ENCODE peak calls at places on chromosomes 11 and 22, in six cellular contexts. One of them, this sample, is unnamed. For H3K27me3, the result is how much of the 10 kb centered on the place peaks cover.

GRCh38 chr11:6357222-6357621 is 33.1 kb upstream of the SMPD1 start:
- DNase-seq in sigmoid colon: peak
- DNase-seq in PC-3: peak
- DNase-seq in HL-60: no peak
- DNase-seq in brain microvascular endothelial cell: peak
- DNase-seq in HCT116: peak
- DNase-seq in this sample: no peak

GRCh38 chr11:22626573-22627239 is 1.1 kb upstream of the FANCF start:
- DNase-seq in sigmoid colon: no peak
- DNase-seq in HL-60: no peak
- DNase-seq in HCT116: no peak
- DNase-seq in PC-3: no peak
- DNase-seq in brain microvascular endothelial cell: no peak
- DNase-seq in this sample: no peak

GRCh38 chr11:35121326-35121865 is 17.6 kb upstream of the CD44 start:
- DNase-seq in sigmoid colon: no peak
- DNase-seq in HCT116: no peak
- DNase-seq in HL-60: no peak
- DNase-seq in PC-3: no peak
- DNase-seq in brain microvascular endothelial cell: no peak
- DNase-seq in this sample: no peak

GRCh38 chr11:114242032-114242431 is 54.2 kb upstream of the NNMT start:
- DNase-seq in PC-3: no peak
- DNase-seq in HCT116: no peak
- DNase-seq in HL-60: no peak
- DNase-seq in sigmoid colon: peak
- DNase-seq in brain microvascular endothelial cell: no peak
- DNase-seq in this sample: no peak

GRCh38 chr11:84549221-84549620 is 1077.9 kb downstream of the DLG2 start:
- DNase-seq in HCT116: no peak
- DNase-seq in sigmoid colon: no peak
- DNase-seq in PC-3: no peak
- DNase-seq in HL-60: no peak
- DNase-seq in brain microvascular endothelial cell: no peak
- DNase-seq in this sample: no peak

GRCh38 chr11:67483901-67484665 is 1.3 kb downstream of the AIP start:
- DNase-seq in PC-3: no peak
- DNase-seq in brain microvascular endothelial cell: no peak
- DNase-seq in HCT116: no peak
- DNase-seq in sigmoid colon: no peak
- DNase-seq in HL-60: no peak
- DNase-seq in this sample: no peak

GRCh38 chr11:64747961-64748715 is 4.2 kb upstream of the RASGRP2 start:
- DNase-seq in sigmoid colon: no peak
- DNase-seq in brain microvascular endothelial cell: no peak
- DNase-seq in HL-60: no peak
- DNase-seq in PC-3: no peak
- DNase-seq in HCT116: no peak
- DNase-seq in this sample: peak

GRCh38 chr22:49119551-49119952 is 708.1 kb downstream of the BRD1 start:
- DNase-seq in brain microvascular endothelial cell: no peak
- DNase-seq in sigmoid colon: no peak
- DNase-seq in PC-3: no peak
- DNase-seq in HCT116: no peak
- DNase-seq in HL-60: no peak
- DNase-seq in this sample: peak

GRCh38 chr11:33633251-33634003 is 67.2 kb downstream of the C11orf91 start:
- DNase-seq in HL-60: no peak
- DNase-seq in sigmoid colon: no peak
- DNase-seq in brain microvascular endothelial cell: peak
- DNase-seq in HCT116: peak
- DNase-seq in PC-3: peak
- DNase-seq in this sample: peak

GRCh38 chr11:129854229-129854805 is 38.7 kb downstream of the TMEM45B start:
- DNase-seq in brain microvascular endothelial cell: no peak
- DNase-seq in PC-3: peak
- DNase-seq in HCT116: no peak
- DNase-seq in HL-60: no peak
- DNase-seq in sigmoid colon: no peak
- DNase-seq in this sample: no peak

GRCh38 chr11:128476729-128477128 is 110.6 kb downstream of the ETS1 start:
- DNase-seq in HCT116: no peak
- DNase-seq in PC-3: no peak
- DNase-seq in brain microvascular endothelial cell: peak
- DNase-seq in sigmoid colon: no peak
- DNase-seq in HL-60: no peak
- DNase-seq in this sample: no peak

GRCh38 chr11:2215561-2216399 is 44.2 kb upstream of the TH start:
- DNase-seq in PC-3: no peak
- DNase-seq in HL-60: no peak
- DNase-seq in brain microvascular endothelial cell: no peak
- DNase-seq in HCT116: no peak
- DNase-seq in sigmoid colon: peak
- DNase-seq in this sample: peak

GRCh38 chr11:111086058-111086457 is 159.5 kb upstream of the POU2AF2 start:
- DNase-seq in HCT116: no peak
- DNase-seq in HL-60: no peak
- DNase-seq in PC-3: no peak
- DNase-seq in brain microvascular endothelial cell: no peak
- DNase-seq in sigmoid colon: no peak
- DNase-seq in this sample: peak

GRCh38 chr11:110431212-110432073 is 1.7 kb downstream of the FDX1 start:
- DNase-seq in PC-3: peak
- DNase-seq in sigmoid colon: no peak
- DNase-seq in HL-60: no peak
- DNase-seq in brain microvascular endothelial cell: no peak
- DNase-seq in HCT116: no peak
- DNase-seq in this sample: no peak

GRCh38 chr11:1762537-1763302 is 1.0 kb downstream of the CTSD start:
- DNase-seq in HCT116: peak
- DNase-seq in HL-60: peak
- DNase-seq in sigmoid colon: no peak
- DNase-seq in PC-3: peak
- DNase-seq in brain microvascular endothelial cell: no peak
- DNase-seq in this sample: no peak

DNA sequence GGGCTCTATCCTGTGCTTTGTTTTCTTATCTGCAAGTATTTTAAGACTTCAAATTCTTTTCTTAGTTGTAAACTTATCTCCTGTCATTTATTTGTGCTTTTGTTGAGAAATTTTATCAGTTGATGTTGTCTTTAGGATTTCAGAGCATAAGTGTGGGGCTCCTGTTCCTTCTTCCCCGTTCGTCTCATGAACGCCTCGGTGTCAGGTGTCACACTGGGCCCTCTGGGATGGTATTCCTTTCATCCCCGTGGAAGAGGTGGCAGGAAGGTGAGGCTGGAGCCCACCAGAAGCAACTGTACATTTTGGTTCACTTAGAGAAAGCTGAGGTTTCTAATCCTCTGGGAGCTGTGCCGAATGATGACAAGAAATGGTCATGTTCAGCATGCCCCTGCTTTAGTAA is 18.0 kb downstream of the NADSYN1 start:
- DNase-seq in brain microvascular endothelial cell: no peak
- DNase-seq in HCT116: no peak
- DNase-seq in HL-60: no peak
- DNase-seq in sigmoid colon: peak
- DNase-seq in PC-3: no peak
- DNase-seq in this sample: no peak
- H3K27me3 ChIP-seq in brain microvascular endothelial cell: under half
- H3K27me3 ChIP-seq in HCT116: under half
- H3K27me3 ChIP-seq in HL-60: under half
- H3K27me3 ChIP-seq in sigmoid colon: under half
- H3K27me3 ChIP-seq in PC-3: under half
- H3K27me3 ChIP-seq in this sample: under half

GRCh38 chr11:45333023-45333422 is 46.9 kb upstream of the SYT13 start:
- DNase-seq in PC-3: no peak
- DNase-seq in sigmoid colon: no peak
- DNase-seq in HL-60: no peak
- DNase-seq in HCT116: no peak
- DNase-seq in brain microvascular endothelial cell: no peak
- DNase-seq in this sample: no peak

GRCh38 chr11:45334410-45334809 is 48.3 kb upstream of the SYT13 start:
- DNase-seq in sigmoid colon: no peak
- DNase-seq in brain microvascular endothelial cell: no peak
- DNase-seq in HL-60: no peak
- DNase-seq in HCT116: no peak
- DNase-seq in PC-3: no peak
- DNase-seq in this sample: no peak

GRCh38 chr11:45331839-45332485 is 45.8 kb upstream of the SYT13 start:
- DNase-seq in HL-60: no peak
- DNase-seq in PC-3: peak
- DNase-seq in sigmoid colon: no peak
- DNase-seq in HCT116: no peak
- DNase-seq in brain microvascular endothelial cell: no peak
- DNase-seq in this sample: no peak

GRCh38 chr11:45333506-45333971 is 47.4 kb upstream of the SYT13 start:
- DNase-seq in sigmoid colon: peak
- DNase-seq in HL-60: peak
- DNase-seq in brain microvascular endothelial cell: peak
- DNase-seq in HCT116: peak
- DNase-seq in PC-3: peak
- DNase-seq in this sample: peak

GRCh38 chr11:45332486-45332934 is 46.4 kb upstream of the SYT13 start:
- DNase-seq in brain microvascular endothelial cell: peak
- DNase-seq in sigmoid colon: peak
- DNase-seq in HL-60: no peak
- DNase-seq in PC-3: no peak
- DNase-seq in HCT116: peak
- DNase-seq in this sample: peak
- H3K4me3 ChIP-seq in brain microvascular endothelial cell: no peak
- H3K4me3 ChIP-seq in sigmoid colon: no peak
- H3K4me3 ChIP-seq in HL-60: no peak
- H3K4me3 ChIP-seq in PC-3: no peak
- H3K4me3 ChIP-seq in HCT116: no peak
- H3K4me3 ChIP-seq in this sample: no peak

GRCh38 chr22:29204617-29205183 is 996 bp upstream of the EMID1 start:
- DNase-seq in sigmoid colon: no peak
- DNase-seq in HCT116: no peak
- DNase-seq in PC-3: no peak
- DNase-seq in brain microvascular endothelial cell: no peak
- DNase-seq in HL-60: no peak
- DNase-seq in this sample: peak
- H3K27me3 ChIP-seq in sigmoid colon: under half
- H3K27me3 ChIP-seq in HCT116: under half
- H3K27me3 ChIP-seq in PC-3: under half
- H3K27me3 ChIP-seq in brain microvascular endothelial cell: under half
- H3K27me3 ChIP-seq in HL-60: under half
- H3K27me3 ChIP-seq in this sample: under half

GRCh38 chr11:87213444-87213843 is 175.7 kb downstream of the TMEM135 start:
- DNase-seq in brain microvascular endothelial cell: no peak
- DNase-seq in PC-3: no peak
- DNase-seq in HL-60: no peak
- DNase-seq in HCT116: no peak
- DNase-seq in sigmoid colon: no peak
- DNase-seq in this sample: no peak

GRCh38 chr11:87215236-87215635 is 177.5 kb downstream of the TMEM135 start:
- DNase-seq in HCT116: no peak
- DNase-seq in PC-3: peak
- DNase-seq in HL-60: no peak
- DNase-seq in brain microvascular endothelial cell: peak
- DNase-seq in sigmoid colon: no peak
- DNase-seq in this sample: no peak

DNA sequence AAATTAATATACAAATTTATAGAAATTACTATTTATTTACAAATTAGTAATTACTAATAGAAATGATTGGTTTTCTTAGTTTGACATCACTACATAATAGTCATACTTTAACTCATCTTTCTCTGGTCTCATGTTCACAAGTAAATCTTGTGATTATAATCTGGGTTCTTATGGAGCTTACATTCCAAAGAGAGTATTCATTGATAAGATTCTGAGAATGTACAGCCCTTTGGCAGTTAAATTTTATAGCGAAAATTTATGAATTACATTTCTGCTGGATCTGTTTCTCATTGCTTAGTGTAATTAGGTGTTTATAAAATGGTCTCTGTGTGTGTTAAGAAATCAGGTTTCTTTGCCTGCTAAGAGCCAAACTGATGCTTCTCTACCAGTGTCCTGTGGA is 175.2 kb downstream of the TMEM135 start:
- DNase-seq in PC-3: no peak
- DNase-seq in HL-60: no peak
- DNase-seq in brain microvascular endothelial cell: no peak
- DNase-seq in HCT116: no peak
- DNase-seq in sigmoid colon: no peak
- DNase-seq in this sample: no peak
- H3K4me3 ChIP-seq in PC-3: no peak
- H3K4me3 ChIP-seq in HL-60: no peak
- H3K4me3 ChIP-seq in brain microvascular endothelial cell: no peak
- H3K4me3 ChIP-seq in HCT116: no peak
- H3K4me3 ChIP-seq in sigmoid colon: no peak
- H3K4me3 ChIP-seq in this sample: no peak

GRCh38 chr11:20205807-20206206 is 45.5 kb upstream of the DBX1 start:
- DNase-seq in HCT116: no peak
- DNase-seq in HL-60: no peak
- DNase-seq in sigmoid colon: no peak
- DNase-seq in brain microvascular endothelial cell: no peak
- DNase-seq in PC-3: no peak
- DNase-seq in this sample: no peak

GRCh38 chr11:20208622-20209090 is 48.4 kb upstream of the DBX1 start:
- DNase-seq in HCT116: no peak
- DNase-seq in brain microvascular endothelial cell: no peak
- DNase-seq in PC-3: no peak
- DNase-seq in sigmoid colon: no peak
- DNase-seq in HL-60: no peak
- DNase-seq in this sample: peak

GRCh38 chr11:20207781-20208621 is 47.7 kb upstream of the DBX1 start:
- DNase-seq in HL-60: no peak
- DNase-seq in PC-3: no peak
- DNase-seq in sigmoid colon: no peak
- DNase-seq in brain microvascular endothelial cell: no peak
- DNase-seq in HCT116: no peak
- DNase-seq in this sample: peak

GRCh38 chr11:20201231-20201630 is 41.0 kb upstream of the DBX1 start:
- DNase-seq in PC-3: no peak
- DNase-seq in brain microvascular endothelial cell: no peak
- DNase-seq in HL-60: no peak
- DNase-seq in HCT116: no peak
- DNase-seq in sigmoid colon: no peak
- DNase-seq in this sample: no peak

GRCh38 chr11:20203836-20204235 is 43.6 kb upstream of the DBX1 start:
- DNase-seq in HL-60: no peak
- DNase-seq in sigmoid colon: no peak
- DNase-seq in brain microvascular endothelial cell: no peak
- DNase-seq in HCT116: no peak
- DNase-seq in PC-3: no peak
- DNase-seq in this sample: no peak
- H3K27me3 ChIP-seq in HL-60: under half
- H3K27me3 ChIP-seq in sigmoid colon: under half
- H3K27me3 ChIP-seq in brain microvascular endothelial cell: under half
- H3K27me3 ChIP-seq in HCT116: under half
- H3K27me3 ChIP-seq in PC-3: half or more
- H3K27me3 ChIP-seq in this sample: half or more

This sample was measured in H7.